ENCODE peak calls at places on chromosomes 13 and 19, in eight cellular contexts. P, V, Z, M, L, K, H and A are unnamed samples.

GRCh38 chr13:51364404-51365008 is 25.0 kb downstream of the SERPINE3 start:
- DNase-seq in P (no peak), V (peak; percentile 74), Z (no peak), M (no peak), L (no peak), K (peak; percentile 46), H (peak; percentile 74), A (no peak)

GRCh38 chr13:75870397-75870801 is 234.3 kb downstream of the LMO7 start:
- DNase-seq in P (no peak), V (no peak), Z (peak; percentile 23), M (no peak), L (peak; percentile 31), K (peak; percentile 47), H (peak; percentile 32), A (peak; percentile 12)

GRCh38 chr19:51503428-51503827 is 1.8 kb upstream of the SIGLEC12 start:
- DNase-seq in P (no peak), V (no peak), Z (no peak), M (no peak), L (no peak), K (no peak), H (no peak), A (no peak)

GRCh38 chr13:73390100-73390499 is 331.3 kb downstream of the KLF5 start:
- DNase-seq in P (no peak), V (no peak), Z (no peak), M (no peak), L (no peak), K (no peak), H (no peak), A (no peak)

GRCh38 chr13:98103942-98104880 is 38.7 kb upstream of the FARP1 start:
- DNase-seq in P (no peak), V (no peak), Z (no peak), M (no peak), L (no peak), K (peak; percentile 31), H (peak; percentile 39), A (no peak)

GRCh38 chr13:111201304-111201940 is 86.3 kb downstream of the ARHGEF7 start:
- DNase-seq in P (no peak), V (no peak), Z (no peak), M (no peak), L (no peak), K (no peak), H (no peak), A (no peak)

GRCh38 chr19:3932931-3933810 is at the start of gene NMRK2:
- DNase-seq in P (peak; percentile 89), V (no peak), Z (no peak), M (no peak), L (peak; percentile 95), K (no peak), H (no peak), A (no peak)

GRCh38 chr19:5059191-5059579 is 90.3 kb downstream of the KDM4B start:
- DNase-seq in P (no peak), V (no peak), Z (no peak), M (no peak), L (no peak), K (peak; percentile 35), H (no peak), A (no peak)

GRCh38 chr13:33859691-33860303 is 41.8 kb downstream of the RFC3 start:
- DNase-seq in P (no peak), V (no peak), Z (no peak), M (no peak), L (no peak), K (no peak), H (no peak), A (no peak)

GRCh38 chr19:53394974-53395839 is at the start of gene ZNF765:
- DNase-seq in P (peak; percentile 95), V (peak; percentile 88), Z (peak; percentile 95), M (peak; percentile 93), L (peak; percentile 91), K (peak; percentile 95), H (peak; percentile 94), A (peak; percentile 97)

GRCh38 chr13:50255639-50256038 is 240.4 kb downstream of the KCNRG start:
- DNase-seq in P (no peak), V (no peak), Z (peak; percentile 37), M (no peak), L (no peak), K (peak; percentile 10), H (no peak), A (no peak)

GRCh38 chr19:17741456-17741855 is 9.8 kb upstream of the FCHO1 start:
- DNase-seq in P (peak; percentile 1), V (no peak), Z (no peak), M (no peak), L (no peak), K (no peak), H (no peak), A (no peak)

GRCh38 chr19:13297023-13297422 is 146.8 kb downstream of the IER2 start:
- DNase-seq in P (no peak), V (no peak), Z (no peak), M (no peak), L (no peak), K (no peak), H (no peak), A (no peak)

GRCh38 chr13:32415019-32415418 is 12.9 kb downstream of the N4BP2L1 start:
- DNase-seq in P (no peak), V (no peak), Z (no peak), M (no peak), L (peak; percentile 50), K (no peak), H (peak; percentile 47), A (no peak)

GRCh38 chr19:954672-955494 is 29.0 kb downstream of the ARID3A start:
- DNase-seq in P (no peak), V (no peak), Z (no peak), M (no peak), L (peak; percentile 57), K (no peak), H (peak; percentile 24), A (no peak)

GRCh38 chr19:53980553-53981407 is 10.7 kb upstream of the CACNG6 start:
- DNase-seq in P (no peak), V (peak; percentile 70), Z (peak; percentile 59), M (no peak), L (peak; percentile 85), K (no peak), H (peak; percentile 89), A (no peak)

GRCh38 chr19:4067396-4068057 is 828 bp upstream of the ZBTB7A start:
- DNase-seq in P (peak; percentile 46), V (no peak), Z (no peak), M (no peak), L (peak; percentile 45), K (no peak), H (no peak), A (no peak)

GRCh38 chr19:56156768-56157167 is 15.7 kb downstream of the ZNF444 start:
- DNase-seq in P (peak; percentile 71), V (no peak), Z (no peak), M (no peak), L (no peak), K (no peak), H (no peak), A (no peak)

GRCh38 chr19:48877900-48878218 is 5.6 kb downstream of the PPP1R15A start:
- DNase-seq in P (no peak), V (no peak), Z (no peak), M (no peak), L (no peak), K (no peak), H (no peak), A (no peak)

GRCh38 chr19:39413903-39414608 is 1.6 kb downstream of the PLEKHG2 start:
- DNase-seq in P (peak; percentile 40), V (no peak), Z (no peak), M (no peak), L (no peak), K (no peak), H (no peak), A (no peak)

GRCh38 chr19:45211751-45212381 is 33.3 kb downstream of the BLOC1S3 start:
- DNase-seq in P (peak; percentile 63), V (no peak), Z (no peak), M (no peak), L (no peak), K (no peak), H (peak; percentile 7), A (no peak)